ENCODE peak calls at places on chromosomes 2 and 18, in ten cellular contexts. D, Q, A, G, E, W, H, K, J and P are unnamed samples. For H3K36me3, the result is how much of the 10 kb centered on the place peaks cover.

GRCh38 chr18:68428026-68428425 is 286.9 kb downstream of the TMX3 start:
- DNase-seq in D (no peak), Q (no peak), A (peak), G (no peak), E (peak), W (peak), H (no peak), K (peak), J (no peak), P (peak)

GRCh38 chr2:159797468-159798375 is at the start of gene CD302:
- DNase-seq in D (no peak), Q (peak), A (peak), G (peak), E (peak), W (peak), H (peak), K (peak), J (peak), P (no peak)

GRCh38 chr2:9644603-9645002 is 13.8 kb upstream of the YWHAQ start:
- DNase-seq in D (no peak), Q (no peak), A (peak), G (no peak), E (no peak), W (no peak), H (no peak), K (no peak), J (no peak), P (no peak)

GRCh38 chr18:28189400-28190239 is 12.7 kb upstream of the CDH2 start:
- DNase-seq in D (no peak), Q (no peak), A (peak), G (peak), E (peak), W (peak), H (no peak), K (peak), J (no peak), P (no peak)

GRCh38 chr18:23154021-23154420 is 18.7 kb downstream of the CABLES1 start:
- DNase-seq in D (no peak), Q (no peak), A (no peak), G (no peak), E (no peak), W (no peak), H (no peak), K (no peak), J (no peak), P (no peak)

GRCh38 chr2:54979645-54980044 is 70.6 kb downstream of the RTN4 start:
- DNase-seq in D (no peak), Q (no peak), A (no peak), G (no peak), E (no peak), W (no peak), H (no peak), K (no peak), J (no peak), P (no peak)

GRCh38 chr2:202609381-202610145 is 25.2 kb upstream of the FAM117B start:
- DNase-seq in D (no peak), Q (no peak), A (no peak), G (no peak), E (no peak), W (no peak), H (no peak), K (no peak), J (no peak), P (no peak)

GRCh38 chr18:48547456-48548403 is 8.9 kb downstream of the CTIF start:
- DNase-seq in D (no peak), Q (no peak), A (peak), G (peak), E (no peak), W (no peak), H (no peak), K (peak), J (no peak), P (peak)

GRCh38 chr2:24482256-24482971 is 8.6 kb upstream of the NCOA1 start:
- DNase-seq in D (no peak), Q (no peak), A (no peak), G (peak), E (no peak), W (no peak), H (no peak), K (no peak), J (no peak), P (no peak)

GRCh38 chr2:21317131-21317530 is 193.4 kb downstream of the TDRD15 start:
- DNase-seq in D (no peak), Q (no peak), A (peak), G (peak), E (peak), W (peak), H (no peak), K (peak), J (peak), P (no peak)

GRCh38 chr2:67514515-67514914 is 117.4 kb downstream of the ETAA1 start:
- DNase-seq in D (no peak), Q (no peak), A (peak), G (no peak), E (no peak), W (no peak), H (no peak), K (no peak), J (no peak), P (peak)

GRCh38 chr2:179824961-179825360 is 36.5 kb downstream of the ZNF385B start:
- DNase-seq in D (no peak), Q (no peak), A (no peak), G (no peak), E (no peak), W (no peak), H (no peak), K (no peak), J (no peak), P (no peak)

GRCh38 chr2:236994361-236994760 is 91.3 kb upstream of the COPS8 start:
- DNase-seq in D (no peak), Q (no peak), A (no peak), G (no peak), E (no peak), W (no peak), H (no peak), K (no peak), J (no peak), P (no peak)

GRCh38 chr18:11655605-11655932 is 33.5 kb upstream of the GNAL start:
- DNase-seq in D (no peak), Q (no peak), A (no peak), G (no peak), E (no peak), W (no peak), H (no peak), K (no peak), J (no peak), P (no peak)

GRCh38 chr18:47109049-47109448 is 41.3 kb downstream of the HDHD2 start:
- DNase-seq in D (no peak), Q (no peak), A (no peak), G (no peak), E (no peak), W (peak), H (no peak), K (no peak), J (no peak), P (no peak)

GRCh38 chr2:229235136-229235914 is 35.8 kb downstream of the PID1 start:
- DNase-seq in D (no peak), Q (no peak), A (peak), G (no peak), E (no peak), W (no peak), H (no peak), K (peak), J (peak), P (no peak)

GRCh38 chr2:230668939-230669303 is 43.7 kb upstream of the CAB39 start:
- DNase-seq in D (no peak), Q (no peak), A (no peak), G (no peak), E (no peak), W (no peak), H (no peak), K (no peak), J (no peak), P (no peak)

GRCh38 chr2:165016772-165017411 is 61.6 kb upstream of the SLC38A11 start:
- DNase-seq in D (no peak), Q (no peak), A (peak), G (peak), E (peak), W (peak), H (no peak), K (peak), J (no peak), P (peak)

GRCh38 chr2:49043405-49043982 is 110.8 kb downstream of the FSHR start:
- DNase-seq in D (no peak), Q (no peak), A (no peak), G (no peak), E (no peak), W (no peak), H (no peak), K (no peak), J (no peak), P (no peak)

GRCh38 chr18:35026407-35027061 is 14.7 kb upstream of the MAPRE2 start:
- DNase-seq in D (no peak), Q (no peak), A (no peak), G (peak), E (no peak), W (no peak), H (no peak), K (no peak), J (no peak), P (no peak)

GRCh38 chr2:25977768-25978167 is 4.5 kb downstream of the KIF3C start:
- DNase-seq in D (no peak), Q (no peak), A (peak), G (no peak), E (no peak), W (no peak), H (no peak), K (no peak), J (no peak), P (no peak)

GRCh38 chr18:36142751-36143150 is 13.1 kb downstream of the ELP2 start:
- DNase-seq in D (no peak), Q (no peak), A (no peak), G (no peak), E (no peak), W (no peak), H (no peak), K (no peak), J (no peak), P (no peak)
- H3K36me3 ChIP-seq in D (under half), Q (under half), A (half or more), G (half or more), E (under half), W (under half), H (under half), K (half or more), J (under half), P (under half)

GRCh38 chr2:40814621-40815020 is 362.7 kb upstream of the SLC8A1 start:
- DNase-seq in D (no peak), Q (no peak), A (no peak), G (no peak), E (peak), W (no peak), H (no peak), K (no peak), J (no peak), P (no peak)

GRCh38 chr2:40824269-40824668 is 372.4 kb upstream of the SLC8A1 start:
- DNase-seq in D (no peak), Q (no peak), A (no peak), G (no peak), E (peak), W (no peak), H (no peak), K (no peak), J (no peak), P (no peak)

GRCh38 chr2:40823465-40823864 is 371.6 kb upstream of the SLC8A1 start:
- DNase-seq in D (no peak), Q (no peak), A (no peak), G (no peak), E (no peak), W (no peak), H (no peak), K (no peak), J (no peak), P (no peak)

DNA sequence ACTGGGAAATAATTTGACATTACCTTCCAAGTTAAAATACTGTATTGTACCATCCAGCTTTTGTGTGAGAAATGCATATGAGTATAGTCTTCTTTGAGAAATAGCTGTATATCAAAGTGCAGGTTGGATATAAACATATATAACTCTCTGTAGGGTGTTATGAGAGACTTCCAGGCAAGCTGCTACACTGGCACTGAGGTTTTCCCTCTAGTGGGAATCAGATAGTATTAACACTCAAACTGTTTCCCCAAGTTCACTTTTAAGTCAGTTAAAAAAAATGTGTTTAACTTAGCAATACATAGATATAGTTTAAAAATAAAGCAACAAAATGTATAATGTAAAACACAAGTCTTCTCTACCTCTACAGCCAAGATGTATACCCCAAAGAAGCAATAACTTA is 368.4 kb upstream of the SLC8A1 start:
- DNase-seq in D (no peak), Q (no peak), A (peak), G (no peak), E (peak), W (no peak), H (no peak), K (no peak), J (no peak), P (no peak)
- TF ChIP-seq CTCF in D (no peak), Q (no peak), A (no peak), G (no peak), E (peak), W (peak), H (no peak), K (no peak), J (no peak), P (peak)

DNA sequence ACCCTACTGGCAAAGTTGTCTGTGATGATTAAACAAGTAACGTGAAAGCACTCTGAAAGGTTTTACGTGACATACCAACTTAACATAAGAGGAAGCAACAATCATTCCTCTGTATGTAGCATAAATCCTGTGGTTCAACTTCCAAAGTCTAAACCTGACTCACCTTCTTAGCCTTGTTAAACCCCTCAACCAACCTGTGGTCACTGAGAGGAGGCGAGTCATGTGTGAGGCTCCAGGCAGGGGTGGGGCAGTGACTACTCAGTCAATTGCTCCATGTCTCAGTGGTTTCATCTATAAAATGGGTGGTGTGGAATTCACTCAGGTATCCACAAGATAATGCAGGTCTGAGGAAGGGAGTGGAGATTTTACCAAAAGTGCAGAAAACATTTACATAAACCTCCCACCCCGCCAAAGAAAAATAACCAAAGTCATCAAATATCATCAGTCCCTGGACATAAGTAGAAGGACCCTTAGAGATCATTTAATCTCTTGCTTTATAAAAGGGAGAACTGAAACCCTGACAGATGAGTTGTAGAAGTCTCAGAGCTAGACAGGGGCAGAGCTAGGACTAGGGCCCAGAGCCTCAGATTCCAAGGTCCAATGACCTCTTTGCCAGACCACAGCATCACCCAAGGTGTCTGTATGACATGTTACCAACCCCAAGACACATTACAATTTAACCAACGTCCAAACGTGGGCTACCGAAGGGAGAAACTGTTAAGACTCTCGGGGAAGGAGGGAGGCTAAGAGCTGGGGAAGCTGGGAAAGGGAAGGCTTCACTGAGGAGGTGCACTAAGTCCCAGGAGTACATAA is 3.7 kb upstream of the PCBP1 start:
- DNase-seq in D (no peak), Q (no peak), A (peak), G (peak), E (no peak), W (no peak), H (peak), K (no peak), J (no peak), P (no peak)
- H3K4me3 ChIP-seq in D (peak), Q (no peak), A (no peak), G (no peak), E (no peak), W (no peak), H (no peak), K (no peak), J (no peak), P (no peak)

GRCh38 chr2:239142296-239142695 is 258.5 kb downstream of the HDAC4 start:
- DNase-seq in D (no peak), Q (no peak), A (no peak), G (no peak), E (no peak), W (no peak), H (no peak), K (no peak), J (no peak), P (no peak)
- H3K36me3 ChIP-seq in D (under half), Q (under half), A (half or more), G (under half), E (under half), W (under half), H (under half), K (under half), J (under half), P (under half)

GRCh38 chr2:219489315-219489714 is 9.4 kb upstream of the GMPPA start:
- DNase-seq in D (no peak), Q (no peak), A (no peak), G (no peak), E (no peak), W (no peak), H (no peak), K (no peak), J (no peak), P (no peak)

GRCh38 chr2:219491278-219491967 is 7.3 kb upstream of the GMPPA start:
- DNase-seq in D (no peak), Q (no peak), A (no peak), G (no peak), E (no peak), W (no peak), H (no peak), K (no peak), J (no peak), P (no peak)

GRCh38 chr2:219488844-219489194 is 9.9 kb upstream of the GMPPA start:
- DNase-seq in D (no peak), Q (no peak), A (no peak), G (no peak), E (no peak), W (no peak), H (no peak), K (no peak), J (no peak), P (no peak)

GRCh38 chr2:219490600-219491130 is 8.0 kb upstream of the GMPPA start:
- DNase-seq in D (no peak), Q (no peak), A (no peak), G (no peak), E (no peak), W (no peak), H (no peak), K (no peak), J (no peak), P (no peak)

DNA sequence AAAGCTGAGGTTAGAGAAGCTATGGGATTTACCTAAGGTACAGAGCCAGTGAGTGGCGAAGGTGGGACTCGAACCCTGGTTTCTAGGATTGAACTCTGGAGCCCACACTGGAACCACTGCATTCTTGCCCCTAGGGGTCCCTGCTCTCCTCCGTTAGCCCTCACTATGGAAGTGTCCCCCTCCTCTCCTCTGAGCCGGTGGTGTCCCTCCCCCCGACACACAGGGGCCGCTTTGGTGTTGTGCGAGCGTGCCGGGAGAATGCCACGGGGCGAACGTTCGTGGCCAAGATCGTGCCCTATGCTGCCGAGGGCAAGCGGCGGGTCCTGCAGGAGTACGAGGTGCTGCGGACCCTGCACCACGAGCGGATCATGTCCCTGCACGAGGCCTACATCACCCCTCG is 8.5 kb upstream of the GMPPA start:
- DNase-seq in D (no peak), Q (no peak), A (no peak), G (no peak), E (no peak), W (no peak), H (no peak), K (no peak), J (no peak), P (no peak)
- TF ChIP-seq CTCF in D (no peak), Q (no peak), A (peak), G (peak), E (no peak), W (peak), H (no peak), K (peak), J (no peak), P (no peak)

GRCh38 chr18:59932401-59932800 is 32.6 kb downstream of the PMAIP1 start:
- DNase-seq in D (no peak), Q (no peak), A (no peak), G (no peak), E (no peak), W (no peak), H (no peak), K (no peak), J (no peak), P (no peak)

GRCh38 chr18:59928201-59928600 is 28.4 kb downstream of the PMAIP1 start:
- DNase-seq in D (no peak), Q (no peak), A (no peak), G (no peak), E (no peak), W (no peak), H (no peak), K (no peak), J (no peak), P (no peak)

GRCh38 chr18:59927246-59927825 is 27.5 kb downstream of the PMAIP1 start:
- DNase-seq in D (no peak), Q (no peak), A (peak), G (peak), E (peak), W (no peak), H (no peak), K (peak), J (no peak), P (no peak)

GRCh38 chr18:59926131-59926530 is 26.3 kb downstream of the PMAIP1 start:
- DNase-seq in D (no peak), Q (no peak), A (no peak), G (no peak), E (no peak), W (no peak), H (no peak), K (no peak), J (no peak), P (no peak)

GRCh38 chr18:59929621-59930295 is 30.0 kb downstream of the PMAIP1 start:
- DNase-seq in D (no peak), Q (no peak), A (peak), G (no peak), E (no peak), W (no peak), H (no peak), K (no peak), J (no peak), P (no peak)
- H3K4me3 ChIP-seq in D (no peak), Q (no peak), A (no peak), G (no peak), E (no peak), W (no peak), H (no peak), K (no peak), J (no peak), P (no peak)

DNA sequence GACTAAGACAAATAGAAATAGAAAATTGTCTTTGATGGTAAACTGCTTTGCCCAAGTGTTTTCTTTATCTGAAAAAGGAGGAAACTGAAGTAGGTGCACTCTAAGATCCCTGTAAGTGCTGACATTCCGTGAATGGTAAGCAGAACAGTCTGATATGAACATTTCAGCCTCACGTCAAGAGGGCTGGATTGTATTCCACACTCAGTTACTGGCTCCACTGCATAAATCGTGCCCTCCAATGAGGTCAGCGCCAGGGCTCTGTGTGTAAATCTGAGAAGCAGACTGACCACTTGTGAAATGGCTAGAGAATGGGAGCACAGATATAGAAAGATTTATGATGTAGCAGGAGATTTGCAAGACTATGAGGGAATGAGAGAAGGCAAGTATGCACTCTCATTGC is 153.0 kb downstream of the ICOS start:
- DNase-seq in D (no peak), Q (no peak), A (no peak), G (no peak), E (no peak), W (no peak), H (no peak), K (no peak), J (peak), P (no peak)
- H3K36me3 ChIP-seq in D (under half), Q (under half), A (under half), G (under half), E (under half), W (under half), H (under half), K (under half), J (under half), P (under half)

GRCh38 chr2:233865838-233866237 is 2.3 kb downstream of the MSL3B start:
- DNase-seq in D (no peak), Q (no peak), A (no peak), G (no peak), E (no peak), W (peak), H (no peak), K (no peak), J (no peak), P (no peak)
- TF ChIP-seq CTCF in D (no peak), Q (no peak), A (no peak), G (no peak), E (peak), W (peak), H (no peak), K (peak), J (no peak), P (no peak)